ENCODE peak calls at places on chromosome 9, in six cellular contexts. E, M, B, T, V and F are unnamed samples.

GRCh38 chr9:16191691-16192402 is 639.0 kb downstream of the CCDC171 start:
- DNase-seq in E (peak; percentile 70), M (peak; percentile 87), B (peak; percentile 46), T (peak; percentile 77), V (peak; percentile 74), F (no peak)

GRCh38 chr9:79489241-79490000 is 82.3 kb upstream of the TLE4 start:
- DNase-seq in E (no peak), M (peak; percentile 84), B (no peak), T (no peak), V (no peak), F (no peak)

GRCh38 chr9:124267271-124267807 is 9.6 kb downstream of the NEK6 start:
- DNase-seq in E (no peak), M (peak; percentile 95), B (peak; percentile 64), T (peak; percentile 35), V (no peak), F (no peak)

GRCh38 chr9:134061688-134062371 is 6.0 kb downstream of the BRD3 start:
- DNase-seq in E (no peak), M (no peak), B (no peak), T (no peak), V (no peak), F (no peak)

GRCh38 chr9:131310833-131311554 is 21.5 kb downstream of the PLPP7 start:
- DNase-seq in E (no peak), M (no peak), B (no peak), T (no peak), V (peak; percentile 64), F (peak; percentile 53)

GRCh38 chr9:134366223-134367031 is 40.2 kb downstream of the RXRA start:
- DNase-seq in E (peak; percentile 64), M (peak; percentile 97), B (no peak), T (peak; percentile 98), V (no peak), F (no peak)

GRCh38 chr9:81074261-81074660 is 615.1 kb downstream of the TLE1 start:
- DNase-seq in E (no peak), M (no peak), B (no peak), T (no peak), V (no peak), F (no peak)

GRCh38 chr9:117744856-117745389 is 40.7 kb downstream of the TLR4 start:
- DNase-seq in E (no peak), M (peak; percentile 41), B (no peak), T (peak; percentile 19), V (no peak), F (no peak)

GRCh38 chr9:98602839-98603238 is 105.9 kb downstream of the GABBR2 start:
- DNase-seq in E (no peak), M (no peak), B (no peak), T (no peak), V (no peak), F (no peak)